ENCODE peak calls at places on chromosomes 4 and X, in five cellular contexts. X is mesenchymal stem cell, I is neuronal stem cell, A is H1, R is trophoblast cell. C is an unnamed sample. For H3K9me3, the result is how much of the 10 kb centered on the place peaks cover.

GRCh38 chrX:138775501-138775900 is 64.0 kb upstream of the FGF13 start:
- DNase-seq in A (no peak), I (no peak), X (peak), R (no peak), C (no peak)

GRCh38 chr4:78552398-78553396 is 1.1 kb downstream of the ANXA3 start:
- DNase-seq in X (no peak), R (peak), I (no peak), A (no peak), C (peak)

GRCh38 chr4:161143375-161143774 is 1020.4 kb downstream of the FSTL5 start:
- DNase-seq in A (no peak), R (no peak), I (no peak), X (no peak), C (no peak)

GRCh38 chrX:2875798-2876399 is 47.2 kb downstream of the GYG2 start:
- DNase-seq in I (no peak), R (no peak), A (no peak), X (no peak), C (no peak)

GRCh38 chr4:80521438-80521837 is 185.9 kb downstream of the CFAP299 start:
- DNase-seq in X (no peak), I (no peak), A (no peak), R (no peak), C (no peak)

GRCh38 chrX:47831788-47832187 is 4.9 kb upstream of the ZNF81 start:
- DNase-seq in A (peak), I (no peak), R (peak), X (peak), C (peak)

GRCh38 chrX:51144828-51145442 is 187.7 kb upstream of the NUDT10 start:
- DNase-seq in A (peak), R (peak), I (peak), X (peak), C (peak)

GRCh38 chrX:144616317-144616716 is 631.0 kb upstream of the SPANXN1 start:
- DNase-seq in R (no peak), X (no peak), A (no peak), I (no peak), C (no peak)

GRCh38 chr4:2415881-2416563 is 2.4 kb downstream of the ZFYVE28 start:
- DNase-seq in A (no peak), X (no peak), I (no peak), R (no peak), C (no peak)

GRCh38 chr4:138650917-138651564 is 364.5 kb upstream of the NOCT start:
- DNase-seq in A (no peak), R (no peak), I (no peak), X (peak), C (no peak)

GRCh38 chr4:172887959-172888358 is 280.7 kb upstream of the GALNT7 start:
- DNase-seq in X (no peak), A (no peak), I (no peak), R (no peak), C (no peak)

GRCh38 chr4:36388710-36389109 is 107.3 kb downstream of the DTHD1 start:
- DNase-seq in I (no peak), R (no peak), A (no peak), X (no peak), C (no peak)

GRCh38 chrX:141469469-141469868 is 115.1 kb downstream of the SPANXA1 start:
- DNase-seq in X (no peak), I (no peak), R (no peak), A (no peak), C (no peak)

GRCh38 chr4:835148-836002 is 9.4 kb upstream of the CPLX1 start:
- DNase-seq in R (no peak), I (no peak), X (no peak), A (no peak), C (no peak)

GRCh38 chrX:2614911-2615310 is 76.2 kb upstream of the CD99 start:
- DNase-seq in A (no peak), I (no peak), R (peak), X (peak), C (no peak)

GRCh38 chr4:26484032-26484515 is 6.2 kb downstream of the CCKAR start:
- DNase-seq in I (no peak), A (no peak), R (no peak), X (peak), C (no peak)

GRCh38 chr4:139786494-139787354 is 121.1 kb downstream of the MGST2 start:
- DNase-seq in X (no peak), A (no peak), I (no peak), R (no peak), C (no peak)

GRCh38 chr4:17313194-17313593 is 198.7 kb downstream of the QDPR start:
- DNase-seq in I (no peak), R (peak), A (no peak), X (no peak), C (no peak)

GRCh38 chr4:20251796-20252655 is at the start of gene SLIT2:
- DNase-seq in R (peak), X (peak), A (peak), I (peak), C (peak)

GRCh38 chr4:125677665-125678307 is 363.0 kb downstream of the FAT4 start:
- DNase-seq in X (peak), A (no peak), R (no peak), I (no peak), C (no peak)

GRCh38 chr4:61514991-61515390 is 314.9 kb downstream of the ADGRL3 start:
- DNase-seq in X (no peak), A (no peak), R (peak), I (no peak), C (no peak)

GRCh38 chrX:95675794-95676193 is 1008.8 kb upstream of the DIAPH2 start:
- DNase-seq in A (no peak), R (no peak), I (no peak), X (no peak), C (no peak)

GRCh38 chr4:28287837-28288236 is 1427.2 kb downstream of the STIM2 start:
- DNase-seq in I (no peak), A (no peak), X (peak), R (peak), C (no peak)

GRCh38 chr4:132670557-132670956 is 478.5 kb upstream of the PCDH10 start:
- DNase-seq in I (no peak), R (no peak), X (no peak), A (no peak), C (no peak)

GRCh38 chr4:36310793-36311192 is 29.4 kb downstream of the DTHD1 start:
- DNase-seq in R (no peak), X (no peak), A (no peak), I (no peak), C (no peak)

GRCh38 chr4:143531773-143532491 is 18.4 kb downstream of the SMARCA5 start:
- DNase-seq in A (no peak), X (no peak), I (no peak), R (no peak), C (no peak)

GRCh38 chrX:74280759-74281158 is 23.2 kb upstream of the ZCCHC13 start:
- DNase-seq in R (no peak), A (no peak), X (no peak), I (no peak), C (no peak)

GRCh38 chrX:133859860-133860259 is 125.5 kb downstream of the GPC3 start:
- DNase-seq in X (no peak), R (no peak), A (no peak), I (no peak), C (no peak)

GRCh38 chr4:176319704-176320339 is at the start of gene SPCS3:
- DNase-seq in X (peak), A (peak), R (peak), I (peak), C (peak)

GRCh38 chrX:44913656-44914531 is 40.9 kb downstream of the KDM6A start:
- DNase-seq in X (no peak), R (no peak), I (no peak), A (no peak), C (no peak)
- H3K9me3 ChIP-seq in X (under half), R (under half), I (under half), A (under half), C (under half)

GRCh38 chrX:29662101-29662500 is 553.3 kb upstream of the MAGEB2 start:
- DNase-seq in X (peak), R (no peak), I (no peak), A (no peak), C (no peak)
- H3K14ac ChIP-seq in X (no peak), R (no peak), I (no peak), A (no peak), C (no peak)

GRCh38 chr4:7710576-7711329 is 228.9 kb downstream of the AFAP1 start:
- DNase-seq in I (no peak), R (no peak), A (no peak), X (no peak), C (no peak)
- H2BK12ac ChIP-seq in I (no peak), R (no peak), A (no peak), X (no peak), C (no peak)

GRCh38 chrX:253451-254297 is 27.5 kb upstream of the PLCXD1 start:
- DNase-seq in R (no peak), X (no peak), A (no peak), I (no peak), C (no peak)
- H3K9me3 ChIP-seq in R (under half), X (under half), A (under half), I (under half), C (under half)

C was measured in H9.